ENCODE peak calls at places on chromosomes 11 and 22, in nine cellular contexts. One of them, this sample, is unnamed.
A peak's percentile ranks its signal among the peaks of the same experiment; 100 is the strongest.

GRCh38 chr11:44484211-44484610 is 81.3 kb upstream of the CD82 start:
- DNase-seq in suprapubic skin: no peak
- DNase-seq in A549: peak; percentile 26
- DNase-seq in K562: peak; percentile 40
- DNase-seq in endothelial cell of umbilical vein: peak; percentile 12
- DNase-seq in GM12891: no peak
- DNase-seq in H1: no peak
- DNase-seq in HCT116: peak; percentile 8
- DNase-seq in body of pancreas: no peak
- DNase-seq in this sample: no peak

GRCh38 chr11:123233280-123233977 is 38.4 kb upstream of the CLMP start:
- DNase-seq in suprapubic skin: no peak
- DNase-seq in A549: no peak
- DNase-seq in K562: no peak
- DNase-seq in endothelial cell of umbilical vein: no peak
- DNase-seq in GM12891: peak; percentile 28
- DNase-seq in H1: no peak
- DNase-seq in HCT116: no peak
- DNase-seq in body of pancreas: no peak
- DNase-seq in this sample: peak; percentile 25

GRCh38 chr22:45703758-45704157 is 32.1 kb downstream of the ATXN10 start:
- DNase-seq in suprapubic skin: no peak
- DNase-seq in A549: no peak
- DNase-seq in K562: no peak
- DNase-seq in endothelial cell of umbilical vein: no peak
- DNase-seq in GM12891: no peak
- DNase-seq in H1: no peak
- DNase-seq in HCT116: no peak
- DNase-seq in body of pancreas: no peak
- DNase-seq in this sample: no peak

GRCh38 chr22:43227231-43227630 is 40.3 kb upstream of the TTLL12 start:
- DNase-seq in suprapubic skin: no peak
- DNase-seq in A549: no peak
- DNase-seq in K562: peak; percentile 59
- DNase-seq in endothelial cell of umbilical vein: no peak
- DNase-seq in GM12891: no peak
- DNase-seq in H1: no peak
- DNase-seq in HCT116: no peak
- DNase-seq in body of pancreas: no peak
- DNase-seq in this sample: no peak

GRCh38 chr11:23359297-23359696 is 499.0 kb upstream of the CCDC179 start:
- DNase-seq in suprapubic skin: no peak
- DNase-seq in A549: no peak
- DNase-seq in K562: no peak
- DNase-seq in endothelial cell of umbilical vein: peak; percentile 91
- DNase-seq in GM12891: no peak
- DNase-seq in H1: no peak
- DNase-seq in HCT116: no peak
- DNase-seq in body of pancreas: peak; percentile 65
- DNase-seq in this sample: no peak

GRCh38 chr11:75776546-75776945 is 8.0 kb downstream of the DGAT2 start:
- DNase-seq in suprapubic skin: no peak
- DNase-seq in A549: no peak
- DNase-seq in K562: no peak
- DNase-seq in endothelial cell of umbilical vein: no peak
- DNase-seq in GM12891: no peak
- DNase-seq in H1: no peak
- DNase-seq in HCT116: no peak
- DNase-seq in body of pancreas: no peak
- DNase-seq in this sample: no peak

GRCh38 chr11:65861165-65861505 is 902 bp downstream of the MUS81 start:
- DNase-seq in suprapubic skin: peak; percentile 78
- DNase-seq in A549: no peak
- DNase-seq in K562: no peak
- DNase-seq in endothelial cell of umbilical vein: no peak
- DNase-seq in GM12891: no peak
- DNase-seq in H1: no peak
- DNase-seq in HCT116: no peak
- DNase-seq in body of pancreas: no peak
- DNase-seq in this sample: no peak

GRCh38 chr11:117827521-117828511 is 3.3 kb upstream of the FXYD2 start:
- DNase-seq in suprapubic skin: peak; percentile 72
- DNase-seq in A549: no peak
- DNase-seq in K562: no peak
- DNase-seq in endothelial cell of umbilical vein: no peak
- DNase-seq in GM12891: no peak
- DNase-seq in H1: peak; percentile 33
- DNase-seq in HCT116: no peak
- DNase-seq in body of pancreas: peak; percentile 42
- DNase-seq in this sample: no peak

GRCh38 chr11:60992842-60993409 is 21.4 kb downstream of the CD6 start:
- DNase-seq in suprapubic skin: no peak
- DNase-seq in A549: no peak
- DNase-seq in K562: no peak
- DNase-seq in endothelial cell of umbilical vein: no peak
- DNase-seq in GM12891: no peak
- DNase-seq in H1: no peak
- DNase-seq in HCT116: no peak
- DNase-seq in body of pancreas: no peak
- DNase-seq in this sample: no peak

GRCh38 chr11:10488581-10489443 is 33.7 kb downstream of the AMPD3 start:
- DNase-seq in suprapubic skin: peak; percentile 78
- DNase-seq in A549: no peak
- DNase-seq in K562: no peak
- DNase-seq in endothelial cell of umbilical vein: no peak
- DNase-seq in GM12891: no peak
- DNase-seq in H1: no peak
- DNase-seq in HCT116: no peak
- DNase-seq in body of pancreas: no peak
- DNase-seq in this sample: no peak

GRCh38 chr22:46108564-46109473 is 41.5 kb upstream of the PPARA start:
- DNase-seq in suprapubic skin: no peak
- DNase-seq in A549: no peak
- DNase-seq in K562: peak; percentile 67
- DNase-seq in endothelial cell of umbilical vein: peak; percentile 20
- DNase-seq in GM12891: no peak
- DNase-seq in H1: no peak
- DNase-seq in HCT116: no peak
- DNase-seq in body of pancreas: peak; percentile 80
- DNase-seq in this sample: no peak

GRCh38 chr11:82546556-82547162 is 187.0 kb downstream of the FAM181B start:
- DNase-seq in suprapubic skin: no peak
- DNase-seq in A549: no peak
- DNase-seq in K562: no peak
- DNase-seq in endothelial cell of umbilical vein: no peak
- DNase-seq in GM12891: no peak
- DNase-seq in H1: no peak
- DNase-seq in HCT116: no peak
- DNase-seq in body of pancreas: peak; percentile 30
- DNase-seq in this sample: no peak

GRCh38 chr11:3747704-3748103 is 49.6 kb downstream of the NUP98 start:
- DNase-seq in suprapubic skin: no peak
- DNase-seq in A549: no peak
- DNase-seq in K562: no peak
- DNase-seq in endothelial cell of umbilical vein: no peak
- DNase-seq in GM12891: no peak
- DNase-seq in H1: no peak
- DNase-seq in HCT116: no peak
- DNase-seq in body of pancreas: peak; percentile 9
- DNase-seq in this sample: no peak

DNA sequence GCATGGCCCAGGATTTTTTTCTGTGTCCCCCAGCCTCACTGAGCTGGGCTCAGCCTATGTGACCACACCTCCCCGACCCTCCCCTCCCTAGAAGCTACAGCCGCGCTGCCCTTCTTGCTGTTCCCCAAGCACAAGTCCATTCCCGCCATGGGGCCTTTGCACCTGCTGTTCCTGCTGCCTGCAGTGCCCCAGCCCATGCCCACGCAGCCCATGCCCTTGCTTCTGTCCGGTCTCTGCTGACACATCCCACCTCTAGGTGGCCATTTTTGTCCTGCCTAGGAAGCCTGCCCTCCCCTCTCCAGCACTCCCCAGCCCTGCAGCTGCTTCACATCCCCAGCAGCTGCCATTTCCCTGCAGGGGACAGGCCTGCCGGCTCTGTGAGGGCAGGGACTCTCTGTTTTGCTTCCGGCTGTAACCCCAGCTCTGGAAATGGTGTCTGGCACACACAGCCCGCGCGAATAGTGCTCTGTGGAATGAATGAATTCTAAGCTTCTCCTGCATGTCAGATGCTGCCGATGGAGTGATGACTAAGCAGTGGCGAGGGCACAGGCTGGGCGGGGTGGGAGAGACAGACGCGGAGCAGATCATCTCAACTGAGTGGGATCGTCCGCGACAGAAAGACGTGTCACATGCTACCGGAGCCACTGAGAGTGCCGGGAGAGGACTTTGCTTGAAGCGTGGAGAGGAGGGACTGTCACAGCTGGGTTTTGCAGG is 334.3 kb downstream of the CTTN start:
- DNase-seq in suprapubic skin: no peak
- DNase-seq in A549: no peak
- DNase-seq in K562: no peak
- DNase-seq in endothelial cell of umbilical vein: no peak
- DNase-seq in GM12891: no peak
- DNase-seq in H1: no peak
- DNase-seq in HCT116: peak; percentile 8
- DNase-seq in body of pancreas: no peak
- DNase-seq in this sample: no peak
- TF ChIP-seq POLR2A in suprapubic skin: no peak
- TF ChIP-seq POLR2A in A549: no peak
- TF ChIP-seq POLR2A in K562: no peak
- TF ChIP-seq POLR2A in endothelial cell of umbilical vein: no peak
- TF ChIP-seq POLR2A in GM12891: no peak
- TF ChIP-seq POLR2A in H1: no peak
- TF ChIP-seq POLR2A in HCT116: no peak
- TF ChIP-seq POLR2A in body of pancreas: no peak
- TF ChIP-seq POLR2A in this sample: no peak

GRCh38 chr22:37244114-37244921 is at the start of gene RAC2:
- DNase-seq in suprapubic skin: peak; percentile 86
- DNase-seq in A549: no peak
- DNase-seq in K562: peak; percentile 83
- DNase-seq in endothelial cell of umbilical vein: peak; percentile 69
- DNase-seq in GM12891: peak; percentile 70
- DNase-seq in H1: no peak
- DNase-seq in HCT116: peak; percentile 51
- DNase-seq in body of pancreas: peak; percentile 70
- DNase-seq in this sample: peak; percentile 77
- TF ChIP-seq POLR2A in suprapubic skin: no peak
- TF ChIP-seq POLR2A in A549: no peak
- TF ChIP-seq POLR2A in K562: peak; percentile 78
- TF ChIP-seq POLR2A in endothelial cell of umbilical vein: peak; percentile 84
- TF ChIP-seq POLR2A in GM12891: peak; percentile 90
- TF ChIP-seq POLR2A in H1: no peak
- TF ChIP-seq POLR2A in HCT116: no peak
- TF ChIP-seq POLR2A in body of pancreas: peak; percentile 40
- TF ChIP-seq POLR2A in this sample: peak; percentile 95

GRCh38 chr11:47394050-47394321 is 14.4 kb upstream of the SLC39A13 start:
- DNase-seq in suprapubic skin: no peak
- DNase-seq in A549: no peak
- DNase-seq in K562: no peak
- DNase-seq in endothelial cell of umbilical vein: no peak
- DNase-seq in GM12891: no peak
- DNase-seq in H1: no peak
- DNase-seq in HCT116: no peak
- DNase-seq in body of pancreas: no peak
- DNase-seq in this sample: no peak

GRCh38 chr11:47394322-47395224 is 13.8 kb upstream of the SLC39A13 start:
- DNase-seq in suprapubic skin: no peak
- DNase-seq in A549: no peak
- DNase-seq in K562: peak; percentile 64
- DNase-seq in endothelial cell of umbilical vein: peak; percentile 93
- DNase-seq in GM12891: peak; percentile 91
- DNase-seq in H1: no peak
- DNase-seq in HCT116: no peak
- DNase-seq in body of pancreas: peak; percentile 73
- DNase-seq in this sample: peak; percentile 89

GRCh38 chr11:47393163-47394049 is 15.0 kb upstream of the SLC39A13 start:
- DNase-seq in suprapubic skin: no peak
- DNase-seq in A549: no peak
- DNase-seq in K562: peak; percentile 57
- DNase-seq in endothelial cell of umbilical vein: peak; percentile 51
- DNase-seq in GM12891: no peak
- DNase-seq in H1: no peak
- DNase-seq in HCT116: no peak
- DNase-seq in body of pancreas: peak; percentile 67
- DNase-seq in this sample: no peak

GRCh38 chr11:47396049-47396320 is 12.4 kb upstream of the SLC39A13 start:
- DNase-seq in suprapubic skin: no peak
- DNase-seq in A549: no peak
- DNase-seq in K562: no peak
- DNase-seq in endothelial cell of umbilical vein: no peak
- DNase-seq in GM12891: no peak
- DNase-seq in H1: no peak
- DNase-seq in HCT116: no peak
- DNase-seq in body of pancreas: no peak
- DNase-seq in this sample: peak; percentile 11

GRCh38 chr11:47395225-47396048 is 13.0 kb upstream of the SLC39A13 start:
- DNase-seq in suprapubic skin: no peak
- DNase-seq in A549: no peak
- DNase-seq in K562: no peak
- DNase-seq in endothelial cell of umbilical vein: no peak
- DNase-seq in GM12891: no peak
- DNase-seq in H1: no peak
- DNase-seq in HCT116: no peak
- DNase-seq in body of pancreas: no peak
- DNase-seq in this sample: peak; percentile 35
- TF ChIP-seq POLR2A in suprapubic skin: no peak
- TF ChIP-seq POLR2A in A549: no peak
- TF ChIP-seq POLR2A in K562: no peak
- TF ChIP-seq POLR2A in endothelial cell of umbilical vein: no peak
- TF ChIP-seq POLR2A in GM12891: no peak
- TF ChIP-seq POLR2A in H1: no peak
- TF ChIP-seq POLR2A in HCT116: no peak
- TF ChIP-seq POLR2A in body of pancreas: no peak
- TF ChIP-seq POLR2A in this sample: no peak

GRCh38 chr11:568306-569259 is 7.7 kb upstream of the PHRF1 start:
- DNase-seq in suprapubic skin: peak; percentile 96
- DNase-seq in A549: peak; percentile 97
- DNase-seq in K562: peak; percentile 89
- DNase-seq in endothelial cell of umbilical vein: peak; percentile 93
- DNase-seq in GM12891: peak; percentile 100
- DNase-seq in H1: peak; percentile 95
- DNase-seq in HCT116: peak; percentile 76
- DNase-seq in body of pancreas: peak; percentile 95
- DNase-seq in this sample: peak; percentile 100
- TF ChIP-seq POLR2A in suprapubic skin: no peak
- TF ChIP-seq POLR2A in A549: peak; percentile 62
- TF ChIP-seq POLR2A in K562: no peak
- TF ChIP-seq POLR2A in endothelial cell of umbilical vein: peak; percentile 63
- TF ChIP-seq POLR2A in GM12891: no peak
- TF ChIP-seq POLR2A in H1: no peak
- TF ChIP-seq POLR2A in HCT116: no peak
- TF ChIP-seq POLR2A in body of pancreas: no peak
- TF ChIP-seq POLR2A in this sample: peak; percentile 67

This sample was measured in GM12892.